ENCODE peak calls at places on chromosomes 16 and 17, in ten cellular contexts. Q, D, R, J, B, Z, T, Y, A and L are unnamed samples.

GRCh38 chr17:32929288-32929574 is 1.3 kb downstream of the TMEM98 start:
- DNase-seq in Q (no peak), D (no peak), R (no peak), J (no peak), B (no peak), Z (no peak), T (no peak), Y (no peak), A (no peak), L (no peak)

GRCh38 chr16:85982563-85982939 is 83.6 kb downstream of the IRF8 start:
- DNase-seq in Q (no peak), D (no peak), R (no peak), J (no peak), B (no peak), Z (no peak), T (no peak), Y (peak), A (no peak), L (no peak)

GRCh38 chr16:57107324-57107922 is 15.0 kb downstream of the CPNE2 start:
- DNase-seq in Q (no peak), D (no peak), R (no peak), J (no peak), B (no peak), Z (no peak), T (no peak), Y (no peak), A (no peak), L (no peak)

GRCh38 chr16:86029131-86029741 is 130.3 kb downstream of the IRF8 start:
- DNase-seq in Q (no peak), D (no peak), R (no peak), J (peak), B (no peak), Z (no peak), T (peak), Y (peak), A (peak), L (no peak)

GRCh38 chr16:74083582-74083981 is 213.0 kb upstream of the PSMD7 start:
- DNase-seq in Q (no peak), D (no peak), R (no peak), J (peak), B (no peak), Z (no peak), T (no peak), Y (no peak), A (no peak), L (no peak)

GRCh38 chr16:51161440-51162195 is 10.5 kb upstream of the SALL1 start:
- DNase-seq in Q (no peak), D (no peak), R (no peak), J (peak), B (no peak), Z (no peak), T (no peak), Y (no peak), A (peak), L (no peak)

GRCh38 chr17:19642373-19642893 is 6.1 kb upstream of the ALDH3A2 start:
- DNase-seq in Q (no peak), D (no peak), R (no peak), J (no peak), B (peak), Z (no peak), T (no peak), Y (no peak), A (no peak), L (no peak)

GRCh38 chr17:18968945-18969887 is 17.3 kb downstream of the SLC5A10 start:
- DNase-seq in Q (no peak), D (no peak), R (no peak), J (peak), B (peak), Z (no peak), T (no peak), Y (peak), A (no peak), L (no peak)

GRCh38 chr17:7004398-7005253 is 7.8 kb upstream of the RNASEK start:
- DNase-seq in Q (peak), D (peak), R (no peak), J (peak), B (peak), Z (no peak), T (peak), Y (peak), A (peak), L (peak)